ENCODE peak calls at places on chromosomes 16 and 17, in nine cellular contexts. N, W, L, H, R, A, P, Q and J are unnamed samples.

GRCh38 chr16:30736995-30737793 is 11.0 kb upstream of the PHKG2 start:
- DNase-seq in N (no peak), W (no peak), L (no peak), H (no peak), R (no peak), A (no peak), P (no peak), Q (no peak), J (no peak)

GRCh38 chr17:66301864-66302741 is at the start of gene PRKCA:
- DNase-seq in N (peak; percentile 88), W (peak; percentile 70), L (peak; percentile 44), H (peak; percentile 58), R (peak; percentile 67), A (no peak), P (peak; percentile 87), Q (peak; percentile 68), J (no peak)

GRCh38 chr16:57824880-57825279 is 22.6 kb upstream of the KIFC3 start:
- DNase-seq in N (peak; percentile 93), W (no peak), L (no peak), H (no peak), R (no peak), A (no peak), P (no peak), Q (no peak), J (no peak)

GRCh38 chr16:28317040-28317880 is 24.9 kb downstream of the SBK1 start:
- DNase-seq in N (peak; percentile 56), W (peak; percentile 39), L (no peak), H (peak; percentile 35), R (no peak), A (peak; percentile 12), P (peak; percentile 55), Q (peak; percentile 38), J (no peak)

GRCh38 chr17:29007456-29008455 is 1.9 kb upstream of the SEZ6 start:
- DNase-seq in N (peak; percentile 88), W (peak; percentile 15), L (no peak), H (peak; percentile 54), R (no peak), A (no peak), P (no peak), Q (no peak), J (no peak)

GRCh38 chr17:42997984-42998938 is at the start of gene RPL27:
- DNase-seq in N (peak; percentile 100), W (peak; percentile 100), L (peak; percentile 99), H (peak; percentile 100), R (peak; percentile 94), A (peak; percentile 100), P (peak; percentile 100), Q (peak; percentile 99), J (peak; percentile 99)

GRCh38 chr17:78343433-78344201 is 16.3 kb downstream of the SOCS3 start:
- DNase-seq in N (no peak), W (no peak), L (no peak), H (no peak), R (peak; percentile 79), A (no peak), P (peak; percentile 94), Q (no peak), J (no peak)

GRCh38 chr16:30585022-30585399 is 486 bp downstream of the ZNF785 start:
- DNase-seq in N (peak; percentile 34), W (no peak), L (no peak), H (peak; percentile 12), R (no peak), A (no peak), P (peak; percentile 24), Q (no peak), J (peak; percentile 43)

GRCh38 chr17:19242926-19243325 is 5.8 kb downstream of the EPN2 start:
- DNase-seq in N (no peak), W (no peak), L (no peak), H (no peak), R (no peak), A (no peak), P (no peak), Q (no peak), J (no peak)

GRCh38 chr17:15479697-15480096 is 12.3 kb upstream of the CDRT4 start:
- DNase-seq in N (peak; percentile 58), W (peak; percentile 62), L (no peak), H (peak; percentile 54), R (no peak), A (no peak), P (no peak), Q (no peak), J (no peak)

GRCh38 chr17:28716740-28717577 is 709 bp downstream of the RAB34 start:
- DNase-seq in N (peak; percentile 55), W (peak; percentile 41), L (no peak), H (peak; percentile 38), R (peak; percentile 63), A (no peak), P (no peak), Q (no peak), J (no peak)

GRCh38 chr17:7296189-7296861 is 1.9 kb upstream of the YBX2 start:
- DNase-seq in N (peak; percentile 82), W (peak; percentile 76), L (peak; percentile 65), H (peak; percentile 70), R (peak; percentile 84), A (no peak), P (peak; percentile 62), Q (peak; percentile 77), J (no peak)

GRCh38 chr17:35694906-35695305 is 36.5 kb upstream of the RASL10B start:
- DNase-seq in N (no peak), W (no peak), L (no peak), H (no peak), R (no peak), A (no peak), P (no peak), Q (no peak), J (no peak)

GRCh38 chr16:55367796-55368195 is 43.8 kb downstream of the IRX6 start:
- DNase-seq in N (no peak), W (peak; percentile 75), L (no peak), H (no peak), R (no peak), A (no peak), P (no peak), Q (no peak), J (no peak)

GRCh38 chr17:66655861-66656260 is 179.1 kb upstream of the CACNG5 start:
- DNase-seq in N (peak; percentile 33), W (peak; percentile 49), L (no peak), H (peak; percentile 82), R (no peak), A (no peak), P (peak; percentile 19), Q (peak; percentile 14), J (no peak)